ENCODE peak calls at places on chromosomes 12 and 14, in ten cellular contexts. One of them, this sample, is unnamed. For H3K36me3, the result is how much of the 10 kb centered on the place peaks cover.

GRCh38 chr12:78194448-78194847 is 363.8 kb downstream of the NAV3 start:
- DNase-seq in fibroblast of lung: peak
- DNase-seq in cardiac muscle cell: peak
- DNase-seq in HCT116: no peak
- DNase-seq in OCI-LY7: no peak
- DNase-seq in stomach: no peak
- DNase-seq in CD8-positive, alpha-beta T cell: no peak
- DNase-seq in PC-3: peak
- DNase-seq in IMR-90: peak
- DNase-seq in colonic mucosa: no peak
- DNase-seq in this sample: no peak

GRCh38 chr12:121299662-121300061 is 3.2 kb upstream of the CAMKK2 start:
- DNase-seq in fibroblast of lung: no peak
- DNase-seq in cardiac muscle cell: no peak
- DNase-seq in HCT116: no peak
- DNase-seq in OCI-LY7: peak
- DNase-seq in stomach: no peak
- DNase-seq in CD8-positive, alpha-beta T cell: no peak
- DNase-seq in PC-3: no peak
- DNase-seq in IMR-90: no peak
- DNase-seq in colonic mucosa: no peak
- DNase-seq in this sample: no peak

GRCh38 chr14:68611611-68612010 is 181.3 kb downstream of the ZFP36L1 start:
- DNase-seq in fibroblast of lung: no peak
- DNase-seq in cardiac muscle cell: no peak
- DNase-seq in HCT116: no peak
- DNase-seq in OCI-LY7: no peak
- DNase-seq in stomach: peak
- DNase-seq in CD8-positive, alpha-beta T cell: no peak
- DNase-seq in PC-3: no peak
- DNase-seq in IMR-90: no peak
- DNase-seq in colonic mucosa: no peak
- DNase-seq in this sample: no peak

GRCh38 chr14:103393687-103394626 is 8.7 kb downstream of the MARK3 start:
- DNase-seq in fibroblast of lung: peak
- DNase-seq in cardiac muscle cell: peak
- DNase-seq in HCT116: no peak
- DNase-seq in OCI-LY7: peak
- DNase-seq in stomach: no peak
- DNase-seq in CD8-positive, alpha-beta T cell: no peak
- DNase-seq in PC-3: peak
- DNase-seq in IMR-90: peak
- DNase-seq in colonic mucosa: no peak
- DNase-seq in this sample: peak

GRCh38 chr14:96090441-96091148 is 51.4 kb downstream of the C14orf132 start:
- DNase-seq in fibroblast of lung: peak
- DNase-seq in cardiac muscle cell: peak
- DNase-seq in HCT116: no peak
- DNase-seq in OCI-LY7: no peak
- DNase-seq in stomach: no peak
- DNase-seq in CD8-positive, alpha-beta T cell: no peak
- DNase-seq in PC-3: no peak
- DNase-seq in IMR-90: peak
- DNase-seq in colonic mucosa: peak
- DNase-seq in this sample: no peak

GRCh38 chr12:94615284-94616216 is 34.8 kb downstream of the TMCC3 start:
- DNase-seq in fibroblast of lung: peak
- DNase-seq in cardiac muscle cell: peak
- DNase-seq in HCT116: no peak
- DNase-seq in OCI-LY7: no peak
- DNase-seq in stomach: peak
- DNase-seq in CD8-positive, alpha-beta T cell: no peak
- DNase-seq in PC-3: peak
- DNase-seq in IMR-90: peak
- DNase-seq in colonic mucosa: peak
- DNase-seq in this sample: no peak

GRCh38 chr14:99468836-99469592 is 11.6 kb downstream of the SETD3 start:
- DNase-seq in fibroblast of lung: no peak
- DNase-seq in cardiac muscle cell: no peak
- DNase-seq in HCT116: no peak
- DNase-seq in OCI-LY7: no peak
- DNase-seq in stomach: no peak
- DNase-seq in CD8-positive, alpha-beta T cell: no peak
- DNase-seq in PC-3: peak
- DNase-seq in IMR-90: peak
- DNase-seq in colonic mucosa: no peak
- DNase-seq in this sample: no peak

GRCh38 chr14:104346608-104347007 is 208.2 kb downstream of the KIF26A start:
- DNase-seq in fibroblast of lung: no peak
- DNase-seq in cardiac muscle cell: no peak
- DNase-seq in HCT116: no peak
- DNase-seq in OCI-LY7: no peak
- DNase-seq in stomach: peak
- DNase-seq in CD8-positive, alpha-beta T cell: no peak
- DNase-seq in PC-3: no peak
- DNase-seq in IMR-90: no peak
- DNase-seq in colonic mucosa: no peak
- DNase-seq in this sample: no peak

GRCh38 chr14:69999246-69999645 is 120.0 kb downstream of the SMOC1 start:
- DNase-seq in fibroblast of lung: peak
- DNase-seq in cardiac muscle cell: peak
- DNase-seq in HCT116: no peak
- DNase-seq in OCI-LY7: no peak
- DNase-seq in stomach: peak
- DNase-seq in CD8-positive, alpha-beta T cell: no peak
- DNase-seq in PC-3: peak
- DNase-seq in IMR-90: peak
- DNase-seq in colonic mucosa: no peak
- DNase-seq in this sample: no peak

GRCh38 chr14:69997849-69998248 is 118.6 kb downstream of the SMOC1 start:
- DNase-seq in fibroblast of lung: peak
- DNase-seq in cardiac muscle cell: peak
- DNase-seq in HCT116: no peak
- DNase-seq in OCI-LY7: no peak
- DNase-seq in stomach: peak
- DNase-seq in CD8-positive, alpha-beta T cell: no peak
- DNase-seq in PC-3: peak
- DNase-seq in IMR-90: peak
- DNase-seq in colonic mucosa: no peak
- DNase-seq in this sample: no peak

GRCh38 chr14:70004791-70005190 is 125.6 kb downstream of the SMOC1 start:
- DNase-seq in fibroblast of lung: no peak
- DNase-seq in cardiac muscle cell: no peak
- DNase-seq in HCT116: no peak
- DNase-seq in OCI-LY7: no peak
- DNase-seq in stomach: no peak
- DNase-seq in CD8-positive, alpha-beta T cell: no peak
- DNase-seq in PC-3: no peak
- DNase-seq in IMR-90: peak
- DNase-seq in colonic mucosa: no peak
- DNase-seq in this sample: no peak

GRCh38 chr14:70002589-70003240 is 123.5 kb downstream of the SMOC1 start:
- DNase-seq in fibroblast of lung: no peak
- DNase-seq in cardiac muscle cell: peak
- DNase-seq in HCT116: no peak
- DNase-seq in OCI-LY7: no peak
- DNase-seq in stomach: no peak
- DNase-seq in CD8-positive, alpha-beta T cell: no peak
- DNase-seq in PC-3: no peak
- DNase-seq in IMR-90: peak
- DNase-seq in colonic mucosa: no peak
- DNase-seq in this sample: no peak

DNA sequence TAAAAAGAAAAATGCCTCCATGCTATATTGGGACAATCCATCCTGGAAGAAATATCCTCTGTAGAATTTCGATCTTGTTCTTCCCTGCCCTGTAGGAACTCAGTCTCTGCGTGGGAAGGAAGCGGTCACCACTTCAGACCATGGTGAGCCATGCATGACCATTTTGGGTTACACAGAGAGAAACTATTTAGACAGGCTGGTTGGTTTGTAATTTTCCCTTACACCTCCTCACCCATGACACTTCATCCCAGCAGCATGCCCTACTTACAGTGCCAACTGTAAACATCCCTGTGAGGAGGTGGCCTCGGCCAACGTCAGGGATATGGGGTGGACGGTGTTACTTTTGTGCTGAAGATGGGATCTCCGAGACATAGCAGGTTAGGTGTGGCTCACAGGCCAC is 121.4 kb downstream of the SMOC1 start:
- DNase-seq in fibroblast of lung: no peak
- DNase-seq in cardiac muscle cell: no peak
- DNase-seq in HCT116: no peak
- DNase-seq in OCI-LY7: no peak
- DNase-seq in stomach: no peak
- DNase-seq in CD8-positive, alpha-beta T cell: no peak
- DNase-seq in PC-3: no peak
- DNase-seq in IMR-90: peak
- DNase-seq in colonic mucosa: no peak
- DNase-seq in this sample: no peak
- TF ChIP-seq CTCF in fibroblast of lung: no peak
- TF ChIP-seq CTCF in cardiac muscle cell: no peak
- TF ChIP-seq CTCF in HCT116: no peak
- TF ChIP-seq CTCF in OCI-LY7: no peak
- TF ChIP-seq CTCF in stomach: no peak
- TF ChIP-seq CTCF in CD8-positive, alpha-beta T cell: no peak
- TF ChIP-seq CTCF in PC-3: no peak
- TF ChIP-seq CTCF in IMR-90: no peak
- TF ChIP-seq CTCF in colonic mucosa: no peak
- TF ChIP-seq CTCF in this sample: no peak

GRCh38 chr14:40340708-40341107 is 908.5 kb upstream of the FBXO33 start:
- DNase-seq in fibroblast of lung: no peak
- DNase-seq in cardiac muscle cell: no peak
- DNase-seq in HCT116: no peak
- DNase-seq in OCI-LY7: no peak
- DNase-seq in stomach: no peak
- DNase-seq in CD8-positive, alpha-beta T cell: no peak
- DNase-seq in PC-3: no peak
- DNase-seq in IMR-90: no peak
- DNase-seq in colonic mucosa: no peak
- DNase-seq in this sample: no peak

GRCh38 chr14:40347675-40348074 is 915.4 kb upstream of the FBXO33 start:
- DNase-seq in fibroblast of lung: no peak
- DNase-seq in cardiac muscle cell: no peak
- DNase-seq in HCT116: no peak
- DNase-seq in OCI-LY7: no peak
- DNase-seq in stomach: no peak
- DNase-seq in CD8-positive, alpha-beta T cell: no peak
- DNase-seq in PC-3: no peak
- DNase-seq in IMR-90: no peak
- DNase-seq in colonic mucosa: no peak
- DNase-seq in this sample: no peak

GRCh38 chr14:40346275-40346674 is 914.0 kb upstream of the FBXO33 start:
- DNase-seq in fibroblast of lung: no peak
- DNase-seq in cardiac muscle cell: no peak
- DNase-seq in HCT116: no peak
- DNase-seq in OCI-LY7: no peak
- DNase-seq in stomach: no peak
- DNase-seq in CD8-positive, alpha-beta T cell: no peak
- DNase-seq in PC-3: no peak
- DNase-seq in IMR-90: no peak
- DNase-seq in colonic mucosa: no peak
- DNase-seq in this sample: no peak
- H3K4me3 ChIP-seq in fibroblast of lung: no peak
- H3K4me3 ChIP-seq in cardiac muscle cell: no peak
- H3K4me3 ChIP-seq in HCT116: no peak
- H3K4me3 ChIP-seq in OCI-LY7: no peak
- H3K4me3 ChIP-seq in stomach: no peak
- H3K4me3 ChIP-seq in CD8-positive, alpha-beta T cell: no peak
- H3K4me3 ChIP-seq in PC-3: no peak
- H3K4me3 ChIP-seq in IMR-90: no peak
- H3K4me3 ChIP-seq in colonic mucosa: no peak
- H3K4me3 ChIP-seq in this sample: no peak

DNA sequence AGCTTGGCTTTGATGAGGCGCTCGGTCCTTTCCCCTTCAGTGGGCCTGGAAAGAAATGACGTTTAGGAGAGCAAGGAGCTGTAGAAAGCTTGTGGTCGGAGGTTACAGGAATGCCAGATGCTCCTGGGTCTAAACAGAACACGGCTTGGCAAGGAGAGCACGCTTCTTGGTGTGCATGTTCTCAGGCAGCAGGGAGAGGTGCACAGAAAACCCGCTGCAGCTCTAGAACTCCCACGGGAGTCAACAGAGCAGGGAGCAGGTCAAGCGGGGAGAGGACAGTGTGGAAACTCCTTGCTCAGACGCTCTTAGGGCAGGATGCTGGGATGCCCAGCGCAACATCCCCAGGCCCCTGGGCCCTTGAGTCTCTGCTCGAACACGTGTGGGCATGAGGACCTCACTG is 51.0 kb downstream of the SSH1 start:
- DNase-seq in fibroblast of lung: no peak
- DNase-seq in cardiac muscle cell: peak
- DNase-seq in HCT116: no peak
- DNase-seq in OCI-LY7: no peak
- DNase-seq in stomach: no peak
- DNase-seq in CD8-positive, alpha-beta T cell: no peak
- DNase-seq in PC-3: no peak
- DNase-seq in IMR-90: peak
- DNase-seq in colonic mucosa: no peak
- DNase-seq in this sample: no peak
- H3K36me3 ChIP-seq in fibroblast of lung: under half
- H3K36me3 ChIP-seq in cardiac muscle cell: under half
- H3K36me3 ChIP-seq in HCT116: half or more
- H3K36me3 ChIP-seq in OCI-LY7: under half
- H3K36me3 ChIP-seq in stomach: half or more
- H3K36me3 ChIP-seq in CD8-positive, alpha-beta T cell: under half
- H3K36me3 ChIP-seq in PC-3: half or more
- H3K36me3 ChIP-seq in IMR-90: half or more
- H3K36me3 ChIP-seq in colonic mucosa: under half
- H3K36me3 ChIP-seq in this sample: under half

DNA sequence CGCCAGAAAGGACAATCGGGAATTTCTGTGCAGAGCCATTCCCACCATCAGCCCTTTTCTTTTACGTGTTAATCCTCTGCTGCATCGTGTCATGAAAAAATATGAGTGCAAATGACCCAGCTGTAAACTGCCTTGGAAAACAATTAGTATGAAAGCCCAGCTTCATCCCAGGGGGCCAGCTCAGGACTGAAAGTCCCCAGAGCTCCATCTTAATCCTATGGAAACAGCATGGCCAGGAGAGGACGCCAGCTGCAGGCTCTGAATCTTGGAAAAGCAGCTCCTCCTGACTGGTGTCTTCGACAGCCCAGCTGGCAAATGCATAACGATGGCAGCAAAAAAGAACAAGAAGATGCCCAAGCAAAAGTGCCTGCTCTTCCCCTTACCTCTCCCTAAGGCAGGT is 191.5 kb downstream of the NTF3 start:
- DNase-seq in fibroblast of lung: no peak
- DNase-seq in cardiac muscle cell: no peak
- DNase-seq in HCT116: no peak
- DNase-seq in OCI-LY7: no peak
- DNase-seq in stomach: no peak
- DNase-seq in CD8-positive, alpha-beta T cell: no peak
- DNase-seq in PC-3: no peak
- DNase-seq in IMR-90: no peak
- DNase-seq in colonic mucosa: no peak
- DNase-seq in this sample: no peak
- TF ChIP-seq CTCF in fibroblast of lung: no peak
- TF ChIP-seq CTCF in cardiac muscle cell: no peak
- TF ChIP-seq CTCF in HCT116: no peak
- TF ChIP-seq CTCF in OCI-LY7: no peak
- TF ChIP-seq CTCF in stomach: no peak
- TF ChIP-seq CTCF in CD8-positive, alpha-beta T cell: no peak
- TF ChIP-seq CTCF in PC-3: no peak
- TF ChIP-seq CTCF in IMR-90: no peak
- TF ChIP-seq CTCF in colonic mucosa: no peak
- TF ChIP-seq CTCF in this sample: no peak

GRCh38 chr14:57244103-57244502 is 24.6 kb downstream of the EXOC5 start:
- DNase-seq in fibroblast of lung: peak
- DNase-seq in cardiac muscle cell: peak
- DNase-seq in HCT116: no peak
- DNase-seq in OCI-LY7: no peak
- DNase-seq in stomach: no peak
- DNase-seq in CD8-positive, alpha-beta T cell: no peak
- DNase-seq in PC-3: no peak
- DNase-seq in IMR-90: no peak
- DNase-seq in colonic mucosa: no peak
- DNase-seq in this sample: no peak
- H3K4me3 ChIP-seq in fibroblast of lung: no peak
- H3K4me3 ChIP-seq in cardiac muscle cell: no peak
- H3K4me3 ChIP-seq in HCT116: no peak
- H3K4me3 ChIP-seq in OCI-LY7: no peak
- H3K4me3 ChIP-seq in stomach: no peak
- H3K4me3 ChIP-seq in CD8-positive, alpha-beta T cell: no peak
- H3K4me3 ChIP-seq in PC-3: no peak
- H3K4me3 ChIP-seq in IMR-90: no peak
- H3K4me3 ChIP-seq in colonic mucosa: no peak
- H3K4me3 ChIP-seq in this sample: no peak